ENCODE peak calls at places on chromosomes 16 and 17, in four cellular contexts. One of them, this sample, is unnamed.

GRCh38 chr16:46911038-46911437 is 26.9 kb downstream of the GPT2 start:
- DNase-seq in right lobe of liver: no peak
- DNase-seq in neural progenitor cell: no peak
- DNase-seq in stomach: no peak
- DNase-seq in this sample: no peak

GRCh38 chr17:40443196-40443987 is at the start of gene IGFBP4:
- DNase-seq in right lobe of liver: peak; percentile 90
- DNase-seq in neural progenitor cell: peak; percentile 94
- DNase-seq in stomach: peak; percentile 77
- DNase-seq in this sample: peak; percentile 68

GRCh38 chr16:86665319-86665675 is 86.9 kb downstream of the FOXL1 start:
- DNase-seq in right lobe of liver: no peak
- DNase-seq in neural progenitor cell: no peak
- DNase-seq in stomach: no peak
- DNase-seq in this sample: no peak

GRCh38 chr16:72426416-72426815 is 254.5 kb upstream of the PMFBP1 start:
- DNase-seq in right lobe of liver: no peak
- DNase-seq in neural progenitor cell: no peak
- DNase-seq in stomach: no peak
- DNase-seq in this sample: no peak

GRCh38 chr16:79336437-79337229 is 263.9 kb downstream of the MAF start:
- DNase-seq in right lobe of liver: no peak
- DNase-seq in neural progenitor cell: no peak
- DNase-seq in stomach: no peak
- DNase-seq in this sample: no peak

GRCh38 chr17:62875296-62875695 is 67.2 kb upstream of the MARCHF10 start:
- DNase-seq in right lobe of liver: peak; percentile 13
- DNase-seq in neural progenitor cell: no peak
- DNase-seq in stomach: no peak
- DNase-seq in this sample: no peak

GRCh38 chr16:3595110-3595486 is 16.3 kb downstream of the SLX4 start:
- DNase-seq in right lobe of liver: no peak
- DNase-seq in neural progenitor cell: no peak
- DNase-seq in stomach: no peak
- DNase-seq in this sample: no peak

GRCh38 chr17:82920150-82920549 is 80.3 kb upstream of the ZNF750 start:
- DNase-seq in right lobe of liver: no peak
- DNase-seq in neural progenitor cell: no peak
- DNase-seq in stomach: no peak
- DNase-seq in this sample: peak; percentile 45

GRCh38 chr17:61002316-61002736 is 324.7 kb downstream of the BCAS3 start:
- DNase-seq in right lobe of liver: no peak
- DNase-seq in neural progenitor cell: peak; percentile 51
- DNase-seq in stomach: no peak
- DNase-seq in this sample: no peak

GRCh38 chr17:3672571-3672970 is 4.0 kb downstream of the EMC6 start:
- DNase-seq in right lobe of liver: no peak
- DNase-seq in neural progenitor cell: no peak
- DNase-seq in stomach: no peak
- DNase-seq in this sample: no peak

GRCh38 chr16:54031107-54031760 is 255.4 kb downstream of the IRX3 start:
- DNase-seq in right lobe of liver: no peak
- DNase-seq in neural progenitor cell: no peak
- DNase-seq in stomach: no peak
- DNase-seq in this sample: no peak

GRCh38 chr17:69500911-69501429 is 86.5 kb downstream of the MAP2K6 start:
- DNase-seq in right lobe of liver: peak; percentile 52
- DNase-seq in neural progenitor cell: no peak
- DNase-seq in stomach: no peak
- DNase-seq in this sample: peak; percentile 28

GRCh38 chr17:61465550-61466237 is 13.5 kb downstream of the TBX4 start:
- DNase-seq in right lobe of liver: peak; percentile 28
- DNase-seq in neural progenitor cell: no peak
- DNase-seq in stomach: no peak
- DNase-seq in this sample: no peak

GRCh38 chr16:73047536-73048291 is at the start of gene ZFHX3:
- DNase-seq in right lobe of liver: peak; percentile 86
- DNase-seq in neural progenitor cell: peak; percentile 89
- DNase-seq in stomach: peak; percentile 79
- DNase-seq in this sample: peak; percentile 80

GRCh38 chr17:80291691-80292487 is 31.2 kb downstream of the RNF213 start:
- DNase-seq in right lobe of liver: no peak
- DNase-seq in neural progenitor cell: no peak
- DNase-seq in stomach: no peak
- DNase-seq in this sample: no peak

GRCh38 chr17:40432864-40433528 is 10.3 kb upstream of the IGFBP4 start:
- DNase-seq in right lobe of liver: peak; percentile 31
- DNase-seq in neural progenitor cell: no peak
- DNase-seq in stomach: peak; percentile 22
- DNase-seq in this sample: no peak

GRCh38 chr16:69330286-69331109 is at the start of gene PDF:
- DNase-seq in right lobe of liver: peak; percentile 97
- DNase-seq in neural progenitor cell: peak; percentile 97
- DNase-seq in stomach: peak; percentile 94
- DNase-seq in this sample: peak; percentile 95

GRCh38 chr17:17826340-17826708 is 10.5 kb downstream of the SREBF1 start:
- DNase-seq in right lobe of liver: no peak
- DNase-seq in neural progenitor cell: no peak
- DNase-seq in stomach: no peak
- DNase-seq in this sample: no peak
- H3K27ac ChIP-seq in right lobe of liver: no peak overlapping the region
- H3K27ac ChIP-seq in neural progenitor cell: no peak overlapping the region
- H3K27ac ChIP-seq in stomach: peak overlapping the region; percentile 88
- H3K27ac ChIP-seq in this sample: no peak overlapping the region

GRCh38 chr17:74994440-74994839 is 7.0 kb downstream of the CDR2L start:
- DNase-seq in right lobe of liver: no peak
- DNase-seq in neural progenitor cell: no peak
- DNase-seq in stomach: no peak
- DNase-seq in this sample: no peak

GRCh38 chr17:74995847-74996246 is 8.4 kb downstream of the CDR2L start:
- DNase-seq in right lobe of liver: no peak
- DNase-seq in neural progenitor cell: no peak
- DNase-seq in stomach: no peak
- DNase-seq in this sample: no peak

GRCh38 chr17:74987909-74988711 is 678 bp downstream of the CDR2L start:
- DNase-seq in right lobe of liver: peak; percentile 64
- DNase-seq in neural progenitor cell: peak; percentile 88
- DNase-seq in stomach: peak; percentile 74
- DNase-seq in this sample: peak; percentile 56

GRCh38 chr17:74990581-74991105 is 3.2 kb downstream of the CDR2L start:
- DNase-seq in right lobe of liver: no peak
- DNase-seq in neural progenitor cell: no peak
- DNase-seq in stomach: no peak
- DNase-seq in this sample: no peak

GRCh38 chr17:74992223-74992622 is 4.8 kb downstream of the CDR2L start:
- DNase-seq in right lobe of liver: no peak
- DNase-seq in neural progenitor cell: no peak
- DNase-seq in stomach: no peak
- DNase-seq in this sample: no peak
- H3K4me1 ChIP-seq in right lobe of liver: no peaks in the 10 kb centered on the region
- H3K4me1 ChIP-seq in neural progenitor cell: peaks cover 5% of the 10 kb centered on the region
- H3K4me1 ChIP-seq in stomach: peaks cover 58% of the 10 kb centered on the region
- H3K4me1 ChIP-seq in this sample: peaks cover 24% of the 10 kb centered on the region

DNA sequence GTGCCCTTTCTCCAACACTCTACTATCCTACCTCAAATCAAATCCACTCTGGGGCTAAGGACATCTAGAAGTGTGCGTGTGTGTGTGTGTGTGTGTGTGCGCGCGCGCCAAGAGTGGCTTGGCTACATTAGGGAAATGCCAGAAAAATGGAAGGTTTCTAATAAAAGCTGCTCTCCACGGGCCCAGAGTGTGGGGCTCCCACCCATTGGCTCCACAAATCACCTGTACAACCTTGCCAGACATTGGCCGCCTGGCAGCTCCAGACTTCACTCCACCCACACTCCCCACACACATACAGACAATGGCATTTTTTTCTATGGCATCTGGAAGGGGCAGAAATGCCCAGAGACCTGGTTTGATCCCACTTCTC is 30.3 kb upstream of the PHOSPHO1 start:
- DNase-seq in right lobe of liver: no peak
- DNase-seq in neural progenitor cell: no peak
- DNase-seq in stomach: no peak
- DNase-seq in this sample: no peak
- H3K4me3 ChIP-seq in right lobe of liver: no peak overlapping the region
- H3K4me3 ChIP-seq in neural progenitor cell: peak overlapping the region; percentile 60
- H3K4me3 ChIP-seq in stomach: peak overlapping the region; percentile 66
- H3K4me3 ChIP-seq in this sample: peak overlapping the region; percentile 58

GRCh38 chr16:11105038-11105903 is 150.7 kb downstream of the SOCS1 start:
- DNase-seq in right lobe of liver: no peak
- DNase-seq in neural progenitor cell: no peak
- DNase-seq in stomach: no peak
- DNase-seq in this sample: no peak
- H3K27ac ChIP-seq in right lobe of liver: peak overlapping the region; percentile 20
- H3K27ac ChIP-seq in neural progenitor cell: no peak overlapping the region
- H3K27ac ChIP-seq in stomach: peak overlapping the region; percentile 81
- H3K27ac ChIP-seq in this sample: no peak overlapping the region

GRCh38 chr16:57191056-57191536 is 5.0 kb downstream of the RSPRY1 start:
- DNase-seq in right lobe of liver: no peak
- DNase-seq in neural progenitor cell: no peak
- DNase-seq in stomach: no peak
- DNase-seq in this sample: no peak
- H3K4me1 ChIP-seq in right lobe of liver: no peaks in the 10 kb centered on the region
- H3K4me1 ChIP-seq in neural progenitor cell: peaks cover 8% of the 10 kb centered on the region
- H3K4me1 ChIP-seq in stomach: peaks cover 88% of the 10 kb centered on the region
- H3K4me1 ChIP-seq in this sample: peaks cover 30% of the 10 kb centered on the region

This sample was measured in pancreas.